ENCODE peak calls at places on chromosome 1, in four cellular contexts. K, W, D and P are unnamed samples.

GRCh38 chr1:9391620-9392019 is 98.9 kb downstream of the SPSB1 start:
- DNase-seq in W (no peak), K (no peak), D (no peak), P (no peak)

GRCh38 chr1:219385786-219386427 is 212.2 kb downstream of the LYPLAL1 start:
- DNase-seq in K (no peak), W (peak), D (peak), P (peak)

GRCh38 chr1:205434738-205435137 is 12.9 kb upstream of the LEMD1 start:
- DNase-seq in D (no peak), K (no peak), W (no peak), P (no peak)

GRCh38 chr1:182143825-182144661 is 82.5 kb upstream of the ZNF648 start:
- DNase-seq in W (peak), D (peak), K (peak), P (peak)

GRCh38 chr1:109156916-109157385 is 43.0 kb downstream of the ELAPOR1 start:
- DNase-seq in K (no peak), D (no peak), W (no peak), P (no peak)

GRCh38 chr1:14738647-14739046 is 140.2 kb downstream of the KAZN start:
- DNase-seq in D (no peak), K (no peak), W (no peak), P (no peak)

GRCh38 chr1:147600119-147601111 is 59.1 kb downstream of the BCL9 start:
- DNase-seq in K (no peak), D (peak), W (no peak), P (peak)

GRCh38 chr1:153683853-153684252 is 5.4 kb downstream of the NPR1 start:
- DNase-seq in D (no peak), W (no peak), K (no peak), P (peak)

GRCh38 chr1:96752394-96752793 is 30.8 kb downstream of the PTBP2 start:
- DNase-seq in D (no peak), K (no peak), W (no peak), P (no peak)

GRCh38 chr1:96756789-96757188 is 35.2 kb downstream of the PTBP2 start:
- DNase-seq in K (no peak), D (no peak), W (no peak), P (peak)
- TF ChIP-seq CTCF in K (no peak), D (no peak), W (no peak), P (no peak)

DNA sequence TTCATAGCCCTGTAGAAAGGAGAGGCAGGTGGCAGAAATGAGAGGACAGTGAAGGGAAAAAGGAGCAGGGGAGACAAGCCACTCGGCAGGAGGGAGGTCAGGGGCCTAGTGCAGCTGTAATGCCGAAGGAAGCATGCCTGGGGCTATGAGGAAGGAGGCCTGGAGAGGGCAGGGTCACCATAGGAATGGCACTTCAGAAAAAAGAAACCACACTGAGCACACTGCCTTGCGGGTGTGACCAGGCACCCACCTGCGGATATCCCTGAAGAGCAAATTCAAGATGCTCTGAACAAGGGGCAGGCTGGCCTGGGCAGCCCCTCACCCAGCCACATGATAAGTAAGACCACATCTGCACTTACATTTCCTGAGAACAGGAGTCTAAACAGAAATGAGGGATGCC is 104.7 kb downstream of the JAK1 start:
- DNase-seq in D (no peak), K (no peak), W (peak), P (peak)
- TF ChIP-seq CTCF in D (peak), K (no peak), W (no peak), P (peak)

DNA sequence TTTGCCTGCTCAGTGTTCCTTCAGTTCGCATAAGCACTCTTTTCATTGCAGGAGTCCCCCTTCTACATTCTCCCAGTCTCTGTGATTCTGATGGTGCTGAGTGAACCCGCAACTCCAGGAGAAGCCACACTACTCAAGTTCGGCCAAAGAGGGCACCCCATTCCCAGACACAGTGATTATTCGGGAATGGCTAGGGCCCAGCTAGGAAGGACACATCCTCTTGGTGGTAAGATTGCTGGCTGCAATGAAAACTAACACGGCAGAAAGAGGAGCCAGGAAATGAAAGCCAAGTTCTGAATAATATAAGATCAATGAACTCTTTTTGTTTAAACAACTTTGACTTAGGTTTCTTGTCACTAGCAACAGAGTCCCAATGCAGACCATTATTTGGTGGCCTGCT is 14.9 kb downstream of the CREG1 start:
- DNase-seq in K (no peak), W (peak), D (no peak), P (peak)
- TF ChIP-seq CTCF in K (no peak), W (no peak), D (no peak), P (no peak)

GRCh38 chr1:19032701-19033515 is 76.4 kb upstream of the IFFO2 start:
- DNase-seq in D (no peak), K (no peak), W (no peak), P (no peak)
- TF ChIP-seq CTCF in D (no peak), K (no peak), W (no peak), P (no peak)

GRCh38 chr1:174964261-174964984 is 35.3 kb upstream of the CACYBP start:
- DNase-seq in K (no peak), W (no peak), D (no peak), P (no peak)

GRCh38 chr1:174967845-174968705 is 31.7 kb upstream of the CACYBP start:
- DNase-seq in W (no peak), D (no peak), K (no peak), P (no peak)

GRCh38 chr1:174966000-174966572 is 33.7 kb upstream of the CACYBP start:
- DNase-seq in D (no peak), W (no peak), K (no peak), P (no peak)

GRCh38 chr1:174963547-174964125 is 36.1 kb upstream of the CACYBP start:
- DNase-seq in D (no peak), W (no peak), K (no peak), P (no peak)

GRCh38 chr1:174965006-174965971 is 34.5 kb upstream of the CACYBP start:
- DNase-seq in W (no peak), D (no peak), K (no peak), P (no peak)
- TF ChIP-seq CTCF in W (no peak), D (no peak), K (no peak), P (no peak)